ENCODE peak calls at places on chromosomes 16 and 17, in eight cellular contexts. One of them, this sample, is unnamed.

GRCh38 chr16:7867831-7868230 is 535.2 kb downstream of the RBFOX1 start:
- DNase-seq in ACHN: no peak
- DNase-seq in NCI-H187 treated with DMSO at 0.1 percent for 48 hours: no peak
- DNase-seq in tibial nerve: no peak
- DNase-seq in DMS53: no peak
- DNase-seq in activated T-helper 2 cell treated with anti-CD3 and anti-CD28 coated beads, Interferon-gamma antibody, Interleukin-2, Interleukin-4, amounts not matched to agents 10 μg/mL and 5 μg/mL and 100 μg/mL, durations not matched to agents 14 hours and 24 hours and 36 hours: no peak
- DNase-seq in kidney tubule cell: no peak
- DNase-seq in psoas muscle: no peak
- DNase-seq in this sample: no peak

GRCh38 chr17:68456529-68457167 is 648 bp downstream of the WIPI1 start:
- DNase-seq in ACHN: peak
- DNase-seq in NCI-H187 treated with DMSO at 0.1 percent for 48 hours: no peak
- DNase-seq in tibial nerve: peak
- DNase-seq in DMS53: peak
- DNase-seq in activated T-helper 2 cell treated with anti-CD3 and anti-CD28 coated beads, Interferon-gamma antibody, Interleukin-2, Interleukin-4, amounts not matched to agents 10 μg/mL and 5 μg/mL and 100 μg/mL, durations not matched to agents 14 hours and 24 hours and 36 hours: no peak
- DNase-seq in kidney tubule cell: peak
- DNase-seq in psoas muscle: peak
- DNase-seq in this sample: no peak

GRCh38 chr17:59707971-59708425 is 544 bp downstream of the VMP1 start:
- DNase-seq in ACHN: peak
- DNase-seq in NCI-H187 treated with DMSO at 0.1 percent for 48 hours: no peak
- DNase-seq in tibial nerve: no peak
- DNase-seq in DMS53: no peak
- DNase-seq in activated T-helper 2 cell treated with anti-CD3 and anti-CD28 coated beads, Interferon-gamma antibody, Interleukin-2, Interleukin-4, amounts not matched to agents 10 μg/mL and 5 μg/mL and 100 μg/mL, durations not matched to agents 14 hours and 24 hours and 36 hours: no peak
- DNase-seq in kidney tubule cell: no peak
- DNase-seq in psoas muscle: no peak
- DNase-seq in this sample: no peak

GRCh38 chr17:27459433-27459832 is 3.2 kb downstream of the KSR1 start:
- DNase-seq in ACHN: no peak
- DNase-seq in NCI-H187 treated with DMSO at 0.1 percent for 48 hours: no peak
- DNase-seq in tibial nerve: no peak
- DNase-seq in DMS53: no peak
- DNase-seq in activated T-helper 2 cell treated with anti-CD3 and anti-CD28 coated beads, Interferon-gamma antibody, Interleukin-2, Interleukin-4, amounts not matched to agents 10 μg/mL and 5 μg/mL and 100 μg/mL, durations not matched to agents 14 hours and 24 hours and 36 hours: no peak
- DNase-seq in kidney tubule cell: no peak
- DNase-seq in psoas muscle: no peak
- DNase-seq in this sample: no peak

GRCh38 chr16:57485091-57485915 is 990 bp downstream of the DOK4 start:
- DNase-seq in ACHN: no peak
- DNase-seq in NCI-H187 treated with DMSO at 0.1 percent for 48 hours: no peak
- DNase-seq in tibial nerve: no peak
- DNase-seq in DMS53: no peak
- DNase-seq in activated T-helper 2 cell treated with anti-CD3 and anti-CD28 coated beads, Interferon-gamma antibody, Interleukin-2, Interleukin-4, amounts not matched to agents 10 μg/mL and 5 μg/mL and 100 μg/mL, durations not matched to agents 14 hours and 24 hours and 36 hours: no peak
- DNase-seq in kidney tubule cell: peak
- DNase-seq in psoas muscle: no peak
- DNase-seq in this sample: no peak

GRCh38 chr17:42301022-42301421 is 12.7 kb downstream of the STAT5A start:
- DNase-seq in ACHN: no peak
- DNase-seq in NCI-H187 treated with DMSO at 0.1 percent for 48 hours: no peak
- DNase-seq in tibial nerve: no peak
- DNase-seq in DMS53: no peak
- DNase-seq in activated T-helper 2 cell treated with anti-CD3 and anti-CD28 coated beads, Interferon-gamma antibody, Interleukin-2, Interleukin-4, amounts not matched to agents 10 μg/mL and 5 μg/mL and 100 μg/mL, durations not matched to agents 14 hours and 24 hours and 36 hours: no peak
- DNase-seq in kidney tubule cell: no peak
- DNase-seq in psoas muscle: no peak
- DNase-seq in this sample: no peak

GRCh38 chr16:1745181-1745899 is 26.0 kb downstream of the NME3 start:
- DNase-seq in ACHN: no peak
- DNase-seq in NCI-H187 treated with DMSO at 0.1 percent for 48 hours: no peak
- DNase-seq in tibial nerve: no peak
- DNase-seq in DMS53: no peak
- DNase-seq in activated T-helper 2 cell treated with anti-CD3 and anti-CD28 coated beads, Interferon-gamma antibody, Interleukin-2, Interleukin-4, amounts not matched to agents 10 μg/mL and 5 μg/mL and 100 μg/mL, durations not matched to agents 14 hours and 24 hours and 36 hours: no peak
- DNase-seq in kidney tubule cell: no peak
- DNase-seq in psoas muscle: no peak
- DNase-seq in this sample: no peak

GRCh38 chr17:2755941-2756724 is 6.7 kb upstream of the CCDC92B start:
- DNase-seq in ACHN: no peak
- DNase-seq in NCI-H187 treated with DMSO at 0.1 percent for 48 hours: no peak
- DNase-seq in tibial nerve: no peak
- DNase-seq in DMS53: peak
- DNase-seq in activated T-helper 2 cell treated with anti-CD3 and anti-CD28 coated beads, Interferon-gamma antibody, Interleukin-2, Interleukin-4, amounts not matched to agents 10 μg/mL and 5 μg/mL and 100 μg/mL, durations not matched to agents 14 hours and 24 hours and 36 hours: no peak
- DNase-seq in kidney tubule cell: no peak
- DNase-seq in psoas muscle: no peak
- DNase-seq in this sample: no peak